ENCODE peak calls at places on chromosome 17, in four cellular contexts. One of them, this sample, is unnamed.

GRCh38 chr17:40564195-40564882 is 933 bp downstream of the CCR7 start:
- DNase-seq in HCT116: no peak
- DNase-seq in epithelial cell of esophagus: no peak
- DNase-seq in osteoblast: no peak
- DNase-seq in this sample: no peak

GRCh38 chr17:48055531-48056245 is 7.5 kb downstream of the NFE2L1 start:
- DNase-seq in HCT116: peak; percentile 73
- DNase-seq in epithelial cell of esophagus: peak; percentile 82
- DNase-seq in osteoblast: no peak
- DNase-seq in this sample: no peak

GRCh38 chr17:74457146-74457819 is 9.2 kb upstream of the CD300A start:
- DNase-seq in HCT116: peak; percentile 63
- DNase-seq in epithelial cell of esophagus: peak; percentile 53
- DNase-seq in osteoblast: peak; percentile 95
- DNase-seq in this sample: peak; percentile 19

GRCh38 chr17:62573480-62574117 is 53.9 kb upstream of the MRC2 start:
- DNase-seq in HCT116: no peak
- DNase-seq in epithelial cell of esophagus: no peak
- DNase-seq in osteoblast: no peak
- DNase-seq in this sample: no peak

GRCh38 chr17:19728114-19728495 is 11.7 kb upstream of the SLC47A2 start:
- DNase-seq in HCT116: no peak
- DNase-seq in epithelial cell of esophagus: peak; percentile 89
- DNase-seq in osteoblast: peak; percentile 93
- DNase-seq in this sample: peak; percentile 49

GRCh38 chr17:65064452-65065019 is 8.0 kb upstream of the GNA13 start:
- DNase-seq in HCT116: no peak
- DNase-seq in epithelial cell of esophagus: peak; percentile 96
- DNase-seq in osteoblast: peak; percentile 89
- DNase-seq in this sample: no peak

GRCh38 chr17:73494096-73494954 is 149.9 kb downstream of the SDK2 start:
- DNase-seq in HCT116: no peak
- DNase-seq in epithelial cell of esophagus: no peak
- DNase-seq in osteoblast: peak; percentile 55
- DNase-seq in this sample: no peak

GRCh38 chr17:39667262-39668140 is 752 bp upstream of the PNMT start:
- DNase-seq in HCT116: no peak
- DNase-seq in epithelial cell of esophagus: no peak
- DNase-seq in osteoblast: peak; percentile 81
- DNase-seq in this sample: no peak

GRCh38 chr17:3678821-3679175 is 10.2 kb downstream of the EMC6 start:
- DNase-seq in HCT116: no peak
- DNase-seq in epithelial cell of esophagus: no peak
- DNase-seq in osteoblast: no peak
- DNase-seq in this sample: no peak

GRCh38 chr17:78658281-78658785 is 81.1 kb upstream of the DNAH17 start:
- DNase-seq in HCT116: no peak
- DNase-seq in epithelial cell of esophagus: peak; percentile 39
- DNase-seq in osteoblast: peak; percentile 87
- DNase-seq in this sample: no peak

GRCh38 chr17:71171270-71171669 is 949.5 kb upstream of the SOX9 start:
- DNase-seq in HCT116: no peak
- DNase-seq in epithelial cell of esophagus: no peak
- DNase-seq in osteoblast: no peak
- DNase-seq in this sample: no peak

GRCh38 chr17:7204828-7205461 is 14.7 kb downstream of the DLG4 start:
- DNase-seq in HCT116: peak; percentile 43
- DNase-seq in epithelial cell of esophagus: peak; percentile 62
- DNase-seq in osteoblast: peak; percentile 99
- DNase-seq in this sample: peak; percentile 67

GRCh38 chr17:48059125-48059668 is 11.0 kb downstream of the NFE2L1 start:
- DNase-seq in HCT116: no peak
- DNase-seq in epithelial cell of esophagus: no peak
- DNase-seq in osteoblast: no peak
- DNase-seq in this sample: no peak

GRCh38 chr17:338442-339192 is 14.0 kb downstream of the RPH3AL start:
- DNase-seq in HCT116: no peak
- DNase-seq in epithelial cell of esophagus: no peak
- DNase-seq in osteoblast: peak; percentile 59
- DNase-seq in this sample: no peak

GRCh38 chr17:19709841-19710240 is 6.5 kb downstream of the SLC47A2 start:
- DNase-seq in HCT116: no peak
- DNase-seq in epithelial cell of esophagus: no peak
- DNase-seq in osteoblast: peak; percentile 23
- DNase-seq in this sample: no peak

GRCh38 chr17:43106552-43106951 is 18.6 kb downstream of the BRCA1 start:
- DNase-seq in HCT116: no peak
- DNase-seq in epithelial cell of esophagus: no peak
- DNase-seq in osteoblast: no peak
- DNase-seq in this sample: no peak

GRCh38 chr17:65079489-65079900 is 23.0 kb upstream of the GNA13 start:
- DNase-seq in HCT116: no peak
- DNase-seq in epithelial cell of esophagus: no peak
- DNase-seq in osteoblast: peak; percentile 45
- DNase-seq in this sample: no peak

GRCh38 chr17:39751637-39752036 is 13.9 kb downstream of the GRB7 start:
- DNase-seq in HCT116: no peak
- DNase-seq in epithelial cell of esophagus: no peak
- DNase-seq in osteoblast: peak; percentile 76
- DNase-seq in this sample: no peak

GRCh38 chr17:33871720-33872535 is 383.2 kb upstream of the CCL2 start:
- DNase-seq in HCT116: no peak
- DNase-seq in epithelial cell of esophagus: peak; percentile 64
- DNase-seq in osteoblast: no peak
- DNase-seq in this sample: peak; percentile 6

GRCh38 chr17:81712468-81713003 is 452 bp downstream of the SLC25A10 start:
- DNase-seq in HCT116: no peak
- DNase-seq in epithelial cell of esophagus: peak; percentile 51
- DNase-seq in osteoblast: peak; percentile 99
- DNase-seq in this sample: no peak

GRCh38 chr17:57899822-57900221 is 50.0 kb upstream of the MRPS23 start:
- DNase-seq in HCT116: no peak
- DNase-seq in epithelial cell of esophagus: no peak
- DNase-seq in osteoblast: no peak
- DNase-seq in this sample: no peak

GRCh38 chr17:40069751-40070643 is 7.2 kb downstream of the THRA start:
- DNase-seq in HCT116: no peak
- DNase-seq in epithelial cell of esophagus: no peak
- DNase-seq in osteoblast: peak; percentile 86
- DNase-seq in this sample: no peak

GRCh38 chr17:21289175-21289901 is 4.8 kb downstream of the MAP2K3 start:
- DNase-seq in HCT116: no peak
- DNase-seq in epithelial cell of esophagus: no peak
- DNase-seq in osteoblast: peak; percentile 83
- DNase-seq in this sample: no peak

GRCh38 chr17:31726980-31727427 is 132.0 kb downstream of the COPRS start:
- DNase-seq in HCT116: no peak
- DNase-seq in epithelial cell of esophagus: peak; percentile 67
- DNase-seq in osteoblast: peak; percentile 77
- DNase-seq in this sample: no peak

GRCh38 chr17:45320349-45320930 is 3.6 kb upstream of the MAP3K14 start:
- DNase-seq in HCT116: no peak
- DNase-seq in epithelial cell of esophagus: no peak
- DNase-seq in osteoblast: no peak
- DNase-seq in this sample: peak; percentile 66

GRCh38 chr17:31156326-31156725 is 61.5 kb downstream of the NF1 start:
- DNase-seq in HCT116: no peak
- DNase-seq in epithelial cell of esophagus: no peak
- DNase-seq in osteoblast: no peak
- DNase-seq in this sample: peak; percentile 44

GRCh38 chr17:20074001-20074400 is 64.8 kb downstream of the SPECC1 start:
- DNase-seq in HCT116: no peak
- DNase-seq in epithelial cell of esophagus: no peak
- DNase-seq in osteoblast: no peak
- DNase-seq in this sample: no peak

GRCh38 chr17:77246110-77247047 is 105.6 kb downstream of the SEC14L1 start:
- DNase-seq in HCT116: no peak
- DNase-seq in epithelial cell of esophagus: no peak
- DNase-seq in osteoblast: peak; percentile 68
- DNase-seq in this sample: no peak

GRCh38 chr17:77248216-77249054 is 107.7 kb downstream of the SEC14L1 start:
- DNase-seq in HCT116: no peak
- DNase-seq in epithelial cell of esophagus: no peak
- DNase-seq in osteoblast: peak; percentile 55
- DNase-seq in this sample: no peak

GRCh38 chr17:77245162-77245926 is 104.6 kb downstream of the SEC14L1 start:
- DNase-seq in HCT116: no peak
- DNase-seq in epithelial cell of esophagus: no peak
- DNase-seq in osteoblast: no peak
- DNase-seq in this sample: no peak

GRCh38 chr17:77247048-77247541 is 106.3 kb downstream of the SEC14L1 start:
- DNase-seq in HCT116: peak; percentile 60
- DNase-seq in epithelial cell of esophagus: peak; percentile 57
- DNase-seq in osteoblast: peak; percentile 96
- DNase-seq in this sample: peak; percentile 42

DNA sequence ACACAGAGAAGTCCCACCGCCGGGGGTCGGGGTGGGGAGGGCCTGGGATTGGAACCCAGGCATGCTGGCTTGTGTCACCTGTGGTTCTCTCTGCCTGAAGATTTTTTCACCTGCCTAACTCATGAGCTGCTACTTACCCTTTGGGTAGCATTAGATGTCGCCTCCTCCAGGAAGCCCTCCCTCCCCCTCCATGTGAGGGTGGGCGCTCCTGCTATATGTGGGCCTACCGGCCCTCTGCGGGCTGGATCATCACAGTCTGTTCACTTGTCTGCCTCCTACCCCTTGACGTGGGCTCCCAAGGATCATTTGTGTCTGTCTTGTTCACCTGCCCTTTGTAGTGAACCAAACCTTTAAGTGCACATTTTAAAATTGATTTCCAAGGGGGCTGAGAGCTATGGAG is 106.8 kb downstream of the SEC14L1 start:
- DNase-seq in HCT116: no peak
- DNase-seq in epithelial cell of esophagus: no peak
- DNase-seq in osteoblast: no peak
- DNase-seq in this sample: no peak
- H3K4me3 ChIP-seq in HCT116: no peak overlapping the region
- H3K4me3 ChIP-seq in epithelial cell of esophagus: no peak overlapping the region
- H3K4me3 ChIP-seq in osteoblast: peak overlapping the region; percentile 73
- H3K4me3 ChIP-seq in this sample: peak overlapping the region; percentile 52

DNA sequence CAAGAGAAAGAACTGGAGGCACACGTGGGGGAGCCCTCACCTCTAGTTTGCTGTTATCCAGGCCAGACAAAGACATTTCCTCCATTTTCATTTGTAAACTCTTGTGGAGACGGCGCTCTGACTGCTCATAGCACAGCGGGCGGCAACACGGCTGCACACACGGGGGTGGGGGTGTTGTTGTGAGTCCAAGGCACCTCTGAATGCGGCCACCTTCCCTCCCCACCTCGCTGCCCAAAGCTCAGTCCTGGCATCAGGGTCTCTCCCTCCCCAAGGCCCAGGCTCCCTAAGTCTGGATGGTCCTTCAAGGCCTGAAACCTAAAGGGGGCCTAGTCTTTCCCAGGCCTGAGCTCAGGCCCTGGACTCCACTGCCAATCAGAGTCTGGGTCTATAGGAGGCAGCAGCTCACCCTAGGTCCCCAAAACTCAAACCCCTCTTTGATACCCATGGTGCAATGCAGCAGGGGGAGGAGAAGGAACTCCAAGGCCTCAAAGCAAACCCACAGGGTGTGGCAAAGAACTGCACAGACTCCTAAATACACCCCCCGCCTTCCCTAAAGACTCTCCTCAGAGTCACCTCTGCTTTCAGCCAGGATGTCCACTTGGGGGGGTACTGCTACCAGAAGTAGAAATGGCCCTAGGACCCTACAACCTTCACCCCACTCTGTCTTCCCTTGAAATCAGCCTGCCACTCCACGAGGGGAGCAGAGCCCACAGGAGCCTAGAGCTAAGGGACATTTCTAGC is 1.5 kb downstream of the ATXN7L3 start:
- DNase-seq in HCT116: peak; percentile 57
- DNase-seq in epithelial cell of esophagus: peak; percentile 49
- DNase-seq in osteoblast: peak; percentile 95
- DNase-seq in this sample: no peak
- TF ChIP-seq CTCF in HCT116: peak; percentile 55
- TF ChIP-seq CTCF in epithelial cell of esophagus: peak; percentile 10
- TF ChIP-seq CTCF in osteoblast: peak; percentile 33
- TF ChIP-seq CTCF in this sample: peak; percentile 18

DNA sequence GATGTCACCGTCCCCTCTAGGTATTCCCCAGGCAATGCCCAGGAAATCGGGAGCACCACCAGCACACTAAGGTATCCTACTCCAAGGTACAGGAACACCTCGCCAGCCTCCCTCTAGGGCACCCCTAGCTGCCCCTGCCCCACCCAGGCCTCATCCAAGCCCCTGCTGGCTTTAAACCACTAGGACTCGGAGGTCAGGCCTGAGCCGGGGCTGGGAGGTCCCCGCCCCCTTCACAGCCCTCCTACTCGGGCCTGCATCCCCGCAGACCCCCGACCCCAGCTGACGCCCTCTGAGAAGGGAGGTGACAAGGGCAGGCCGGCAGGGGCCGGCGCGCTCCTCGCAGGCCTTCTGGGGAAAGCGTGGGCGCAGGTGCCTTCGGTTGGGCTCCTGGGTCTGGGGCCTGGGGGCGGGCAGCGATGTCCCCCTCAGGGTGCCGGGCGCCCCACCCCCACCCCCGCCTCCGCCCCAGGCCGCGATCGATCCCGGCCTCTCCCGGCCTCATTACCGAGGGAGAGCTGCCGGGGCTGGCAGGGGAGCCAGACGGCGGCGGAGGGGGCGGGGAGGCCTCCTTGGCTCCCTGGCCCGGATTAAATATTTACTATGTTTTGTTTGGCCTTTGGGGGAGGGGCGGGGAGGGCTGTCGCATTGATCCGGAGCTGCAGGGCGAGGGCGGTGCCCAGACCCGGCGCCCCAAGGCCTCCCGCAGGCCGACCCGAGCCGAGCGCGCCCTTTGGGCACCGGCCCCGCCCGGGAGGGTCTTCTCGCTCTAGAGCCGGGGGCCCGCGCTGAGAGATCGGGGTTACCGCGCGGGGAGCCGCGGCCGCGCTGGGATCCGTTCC is 27.3 kb downstream of the RTN4RL1 start:
- DNase-seq in HCT116: no peak
- DNase-seq in epithelial cell of esophagus: no peak
- DNase-seq in osteoblast: peak; percentile 87
- DNase-seq in this sample: no peak
- H3K4me3 ChIP-seq in HCT116: no peak overlapping the region
- H3K4me3 ChIP-seq in epithelial cell of esophagus: no peak overlapping the region
- H3K4me3 ChIP-seq in osteoblast: peak overlapping the region; percentile 64
- H3K4me3 ChIP-seq in this sample: peak overlapping the region; percentile 28

DNA sequence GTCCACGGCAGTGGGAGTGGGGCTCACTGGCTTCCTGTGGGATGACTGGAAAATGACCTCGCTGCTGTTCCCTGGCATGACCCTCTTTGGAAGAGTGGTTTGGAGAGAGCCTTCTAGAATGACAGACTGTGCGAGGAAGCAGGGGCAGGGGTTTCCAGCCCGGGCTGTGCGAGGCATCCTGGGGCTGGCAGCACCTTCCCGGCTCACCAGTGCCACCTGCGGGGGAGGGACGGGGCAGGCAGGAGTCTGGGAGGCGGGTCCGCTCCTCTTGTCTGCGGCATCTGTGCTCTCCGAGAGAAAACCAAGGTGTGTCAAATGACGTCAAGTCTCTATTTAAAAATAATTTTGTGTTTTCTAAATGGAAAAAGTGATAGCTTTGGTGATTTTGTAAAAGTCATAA is 7.8 kb upstream of the RNF213 start:
- DNase-seq in HCT116: peak; percentile 46
- DNase-seq in epithelial cell of esophagus: peak; percentile 82
- DNase-seq in osteoblast: peak; percentile 76
- DNase-seq in this sample: no peak
- TF ChIP-seq CTCF in HCT116: peak; percentile 81
- TF ChIP-seq CTCF in epithelial cell of esophagus: peak; percentile 87
- TF ChIP-seq CTCF in osteoblast: peak; percentile 12
- TF ChIP-seq CTCF in this sample: peak; percentile 54

This sample was measured in astrocyte of the cerebellum.